ENCODE peak calls at places on chromosome 22, in nine cellular contexts. M is upper lobe of left lung, Y is spleen, I is endothelial cell of umbilical vein, X is transverse colon, S is HCT116, L is sigmoid colon, G is Panc1, U is SK-N-SH. E is an unnamed sample.

GRCh38 chr22:49236541-49237075 is 591.1 kb downstream of the BRD1 start:
- DNase-seq in M (no peak), Y (peak), I (no peak), X (no peak), S (no peak), L (no peak), G (no peak), U (no peak), E (peak)

GRCh38 chr22:44870021-44870420 is 117.6 kb downstream of the ARHGAP8 start:
- DNase-seq in M (no peak), Y (no peak), I (no peak), X (no peak), S (peak), L (no peak), G (no peak), U (no peak), E (no peak)

GRCh38 chr22:50017701-50018224 is 5.2 kb upstream of the IL17REL start:
- DNase-seq in M (no peak), Y (no peak), I (no peak), X (peak), S (no peak), L (peak), G (no peak), U (no peak), E (no peak)

GRCh38 chr22:17366329-17366728 is 2.9 kb upstream of the CECR2 start:
- DNase-seq in M (no peak), Y (no peak), I (no peak), X (no peak), S (no peak), L (no peak), G (no peak), U (no peak), E (no peak)

GRCh38 chr22:43823911-43824665 is 12.0 kb upstream of the EFCAB6 start:
- DNase-seq in M (no peak), Y (no peak), I (no peak), X (no peak), S (no peak), L (no peak), G (no peak), U (no peak), E (no peak)

GRCh38 chr22:44396021-44396726 is 83.4 kb upstream of the SHISAL1 start:
- DNase-seq in M (no peak), Y (peak), I (no peak), X (no peak), S (no peak), L (no peak), G (no peak), U (peak), E (peak)

GRCh38 chr22:48824673-48825651 is 1002.7 kb downstream of the BRD1 start:
- DNase-seq in M (no peak), Y (peak), I (no peak), X (no peak), S (no peak), L (no peak), G (no peak), U (no peak), E (no peak)

GRCh38 chr22:49328076-49328475 is 499.6 kb downstream of the BRD1 start:
- DNase-seq in M (peak), Y (peak), I (no peak), X (peak), S (no peak), L (peak), G (no peak), U (no peak), E (no peak)

GRCh38 chr22:48534395-48534958 is 1293.2 kb downstream of the BRD1 start:
- DNase-seq in M (peak), Y (no peak), I (no peak), X (no peak), S (no peak), L (no peak), G (no peak), U (no peak), E (no peak)

GRCh38 chr22:32720924-32721323 is 80.6 kb upstream of the TIMP3 start:
- DNase-seq in M (no peak), Y (no peak), I (no peak), X (no peak), S (no peak), L (no peak), G (no peak), U (peak), E (no peak)

GRCh38 chr22:42688241-42688913 is 32.3 kb downstream of the A4GALT start:
- DNase-seq in M (peak), Y (no peak), I (peak), X (peak), S (no peak), L (peak), G (no peak), U (peak), E (peak)

GRCh38 chr22:17845790-17846189 is 71.5 kb upstream of the BID start:
- DNase-seq in M (no peak), Y (no peak), I (no peak), X (no peak), S (no peak), L (peak), G (no peak), U (peak), E (no peak)

GRCh38 chr22:41845380-41846267 is 12.7 kb downstream of the SREBF2 start:
- DNase-seq in M (no peak), Y (no peak), I (no peak), X (no peak), S (no peak), L (no peak), G (no peak), U (no peak), E (no peak)

GRCh38 chr22:48505891-48506290 is 1321.8 kb downstream of the BRD1 start:
- DNase-seq in M (no peak), Y (no peak), I (no peak), X (no peak), S (no peak), L (no peak), G (no peak), U (no peak), E (no peak)

GRCh38 chr22:22884888-22885840 is 2.5 kb upstream of the IGLL5 start:
- DNase-seq in M (peak), Y (peak), I (no peak), X (peak), S (no peak), L (no peak), G (no peak), U (no peak), E (peak)

GRCh38 chr22:49992921-49993648 is 19.5 kb downstream of the IL17REL start:
- DNase-seq in M (peak), Y (peak), I (peak), X (peak), S (no peak), L (peak), G (no peak), U (peak), E (peak)

GRCh38 chr22:39264344-39265116 is 19.7 kb upstream of the PDGFB start:
- DNase-seq in M (peak), Y (no peak), I (no peak), X (peak), S (no peak), L (peak), G (no peak), U (no peak), E (no peak)

GRCh38 chr22:22576244-22576988 is 17.4 kb upstream of the PRAME start:
- DNase-seq in M (no peak), Y (no peak), I (peak), X (peak), S (peak), L (no peak), G (no peak), U (peak), E (no peak)

GRCh38 chr22:20316217-20316843 is 3.5 kb downstream of the DGCR6L start:
- DNase-seq in M (peak), Y (peak), I (no peak), X (peak), S (no peak), L (peak), G (no peak), U (no peak), E (no peak)

GRCh38 chr22:20319041-20319744 is 667 bp downstream of the DGCR6L start:
- DNase-seq in M (peak), Y (peak), I (peak), X (no peak), S (no peak), L (peak), G (no peak), U (peak), E (peak)

GRCh38 chr22:20316844-20317401 is 2.9 kb downstream of the DGCR6L start:
- DNase-seq in M (no peak), Y (peak), I (no peak), X (peak), S (no peak), L (no peak), G (no peak), U (no peak), E (no peak)

GRCh38 chr22:20324139-20324516 is 4.3 kb upstream of the DGCR6L start:
- DNase-seq in M (no peak), Y (no peak), I (no peak), X (no peak), S (no peak), L (no peak), G (no peak), U (no peak), E (no peak)

DNA sequence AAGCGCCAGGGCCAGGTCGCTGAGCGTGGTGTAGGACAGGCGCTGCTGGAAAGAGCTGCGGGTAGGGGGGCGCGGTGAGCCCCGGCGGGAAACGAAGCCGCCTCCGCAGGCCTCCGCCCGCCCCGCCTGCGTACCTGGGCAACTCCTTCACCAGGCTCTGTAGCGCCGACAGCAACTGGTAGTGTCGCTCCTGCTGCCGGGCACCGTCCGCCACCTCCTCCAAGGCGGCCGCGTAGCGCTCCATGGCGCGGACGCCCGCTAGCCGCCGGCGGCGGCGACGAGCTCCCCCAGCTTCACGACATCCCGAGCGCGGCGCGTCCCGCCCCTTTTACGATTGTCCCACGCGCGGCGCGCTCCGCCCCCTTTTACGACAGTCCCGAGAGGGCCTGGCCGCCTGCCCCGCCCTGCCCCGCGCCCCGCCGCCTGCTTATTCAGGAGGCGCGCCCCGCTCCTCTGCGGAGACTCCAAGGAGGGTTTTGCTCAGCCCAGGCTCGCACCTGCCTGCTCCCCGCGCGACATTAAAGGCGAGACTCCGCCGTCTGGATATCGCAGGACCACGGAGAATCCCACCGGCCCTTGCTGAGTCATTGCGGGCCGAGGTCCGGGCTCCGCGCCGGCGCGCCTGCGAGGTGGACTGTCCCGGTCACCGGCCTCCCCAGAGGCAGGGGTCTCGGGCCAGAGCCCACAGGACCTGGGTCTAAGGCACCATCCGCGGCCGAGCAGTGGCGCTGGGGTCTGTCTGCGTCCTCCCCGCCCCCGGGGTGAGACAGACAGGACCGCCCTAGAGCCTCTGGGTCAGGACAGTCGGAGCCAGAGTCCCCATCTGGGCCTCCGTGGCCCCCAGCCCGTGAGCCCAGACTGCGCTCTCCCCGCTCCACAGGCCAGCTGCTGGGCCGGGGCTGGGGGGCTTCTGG is at the start of gene DGCR6L:
- DNase-seq in M (peak), Y (peak), I (peak), X (peak), S (peak), L (peak), G (no peak), U (peak), E (peak)
- TF ChIP-seq POLR2AphosphoS5 in M (peak), Y (peak), I (peak), X (no peak), S (peak), L (peak), G (peak), U (peak), E (peak)

DNA sequence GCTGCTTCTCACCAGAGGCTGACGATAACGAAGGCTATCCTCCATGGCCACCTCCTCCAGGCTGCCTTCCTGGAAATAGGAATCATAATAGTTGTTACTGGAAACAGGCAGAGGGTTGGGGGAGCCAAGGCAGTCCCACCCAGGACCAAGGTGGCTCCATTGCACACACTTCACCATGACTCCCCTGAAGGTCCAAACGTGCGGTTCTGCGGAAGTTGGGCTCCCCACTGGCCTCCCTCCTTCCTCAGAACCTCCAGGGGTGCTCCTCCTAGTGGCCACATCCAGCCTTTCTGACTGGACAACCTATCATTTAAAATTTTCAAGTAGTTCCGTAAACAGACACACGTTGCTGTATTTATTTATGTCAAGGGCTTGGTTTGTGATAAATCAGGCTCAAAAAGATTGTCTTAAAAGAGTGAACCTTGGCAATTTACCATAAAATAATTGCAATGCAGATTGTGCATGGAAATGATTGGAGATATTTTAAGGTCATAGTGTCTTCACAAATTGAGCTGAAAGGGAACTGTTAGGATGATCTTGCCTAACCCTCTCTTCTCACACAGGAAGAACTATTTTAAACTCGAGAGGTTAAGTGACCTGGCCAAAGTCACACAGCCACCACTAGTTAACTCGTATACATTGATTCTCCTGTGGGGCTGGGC is 1.4 kb upstream of the TCN2 start:
- DNase-seq in M (peak), Y (no peak), I (peak), X (peak), S (peak), L (no peak), G (no peak), U (peak), E (no peak)
- H3K4me3 ChIP-seq in M (peak), Y (peak), I (no peak), X (peak), S (peak), L (peak), G (peak), U (no peak), E (peak)

GRCh38 chr22:26197427-26197826 is 28.2 kb downstream of the SEZ6L start:
- DNase-seq in M (no peak), Y (no peak), I (no peak), X (no peak), S (no peak), L (no peak), G (no peak), U (no peak), E (no peak)
- TF ChIP-seq POLR2AphosphoS5 in M (no peak), Y (no peak), I (no peak), X (no peak), S (no peak), L (no peak), G (no peak), U (no peak), E (no peak)

DNA sequence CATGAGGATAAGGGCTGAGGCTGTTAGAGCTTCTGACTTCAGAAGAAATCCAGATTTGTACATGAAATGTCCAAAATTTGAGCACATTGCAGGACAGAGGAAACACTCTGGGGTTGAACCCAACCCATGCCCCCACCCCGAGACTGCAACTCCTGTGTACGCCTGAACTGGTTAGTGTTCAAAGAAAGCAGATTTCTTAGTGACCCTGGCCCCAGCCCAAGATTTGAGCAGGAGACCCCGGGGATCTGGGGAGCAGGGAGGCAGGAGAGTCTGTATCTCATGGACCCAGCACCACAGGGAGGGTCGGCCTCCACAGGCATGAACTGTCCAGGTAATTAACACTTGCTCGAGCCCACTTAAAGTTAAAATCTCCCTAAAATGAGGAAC is 69.3 kb upstream of the WNT7B start:
- DNase-seq in M (no peak), Y (peak), I (no peak), X (peak), S (no peak), L (peak), G (no peak), U (no peak), E (no peak)
- H3K4me3 ChIP-seq in M (peak), Y (no peak), I (no peak), X (peak), S (no peak), L (peak), G (no peak), U (no peak), E (peak)

DNA sequence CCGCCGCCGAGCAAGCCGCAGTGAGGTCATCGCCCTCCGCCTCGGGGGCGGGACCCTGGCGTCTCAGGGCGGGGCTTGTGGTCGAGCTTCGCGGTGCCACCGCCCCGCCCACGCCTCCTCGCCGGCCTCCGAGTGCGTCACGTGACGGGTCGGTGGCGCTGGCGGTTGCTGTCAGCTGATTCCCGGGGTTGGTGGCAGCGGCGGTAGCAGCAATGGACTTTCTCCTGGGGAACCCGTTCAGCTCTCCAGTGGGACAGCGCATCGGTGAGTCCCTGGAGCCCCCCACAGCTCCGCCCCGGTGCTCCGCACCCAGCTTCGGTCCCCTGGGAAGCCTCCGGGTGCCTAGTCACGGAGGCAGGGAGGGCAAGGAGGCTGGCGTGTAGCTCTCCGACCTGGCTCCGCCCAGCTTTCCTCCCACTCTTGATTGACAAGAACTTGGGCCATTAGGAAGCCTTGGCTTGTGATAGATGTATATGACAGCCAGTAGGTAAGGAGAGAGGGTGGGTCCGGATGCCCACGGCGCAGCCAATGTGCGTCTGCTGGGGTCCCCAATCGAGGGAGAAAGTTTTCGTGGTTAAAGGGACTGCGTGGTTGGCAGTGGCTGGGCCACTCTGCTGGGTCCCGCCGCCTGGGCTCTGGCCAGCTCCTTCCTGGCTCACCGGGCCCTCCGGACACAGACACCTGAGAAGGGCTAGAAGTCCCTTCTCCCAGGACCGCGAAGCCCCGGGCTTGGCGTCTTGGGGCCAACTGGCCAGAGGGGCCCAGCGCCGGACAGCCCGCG is at the start of gene TOM1:
- DNase-seq in M (peak), Y (peak), I (peak), X (peak), S (peak), L (peak), G (peak), U (peak), E (peak)
- TF ChIP-seq POLR2AphosphoS5 in M (peak), Y (peak), I (peak), X (peak), S (peak), L (peak), G (peak), U (no peak), E (peak)

GRCh38 chr22:37750596-37751162 is 53.8 kb downstream of the TRIOBP start:
- DNase-seq in M (no peak), Y (no peak), I (no peak), X (no peak), S (no peak), L (no peak), G (no peak), U (no peak), E (no peak)

GRCh38 chr22:37747715-37748100 is 50.9 kb downstream of the TRIOBP start:
- DNase-seq in M (no peak), Y (no peak), I (peak), X (no peak), S (no peak), L (no peak), G (no peak), U (no peak), E (no peak)

GRCh38 chr22:37749831-37750595 is 53.2 kb downstream of the TRIOBP start:
- DNase-seq in M (peak), Y (no peak), I (peak), X (no peak), S (no peak), L (no peak), G (no peak), U (no peak), E (peak)

GRCh38 chr22:37748659-37749058 is 51.8 kb downstream of the TRIOBP start:
- DNase-seq in M (no peak), Y (no peak), I (no peak), X (no peak), S (no peak), L (no peak), G (no peak), U (no peak), E (no peak)

GRCh38 chr22:37749223-37749622 is 52.4 kb downstream of the TRIOBP start:
- DNase-seq in M (peak), Y (no peak), I (no peak), X (no peak), S (no peak), L (no peak), G (no peak), U (no peak), E (peak)
- H3K4me3 ChIP-seq in M (no peak), Y (no peak), I (no peak), X (no peak), S (peak), L (no peak), G (no peak), U (no peak), E (no peak)

GRCh38 chr22:28911777-28912669 is 28.7 kb downstream of the ZNRF3 start:
- DNase-seq in M (no peak), Y (no peak), I (no peak), X (no peak), S (no peak), L (peak), G (no peak), U (no peak), E (no peak)
- TF ChIP-seq POLR2AphosphoS5 in M (no peak), Y (no peak), I (no peak), X (no peak), S (no peak), L (no peak), G (no peak), U (no peak), E (no peak)

GRCh38 chr22:47130883-47131610 is 368.6 kb downstream of the TBC1D22A start:
- DNase-seq in M (no peak), Y (peak), I (no peak), X (no peak), S (no peak), L (no peak), G (no peak), U (no peak), E (no peak)
- H3K4me3 ChIP-seq in M (no peak), Y (no peak), I (no peak), X (no peak), S (no peak), L (no peak), G (no peak), U (no peak), E (no peak)

E was measured in breast epithelium.